ENCODE peak calls at places on chromosomes 6 and 20, in five cellular contexts. One of them, this sample, is unnamed.

GRCh38 chr6:49341869-49342268 is 121.2 kb downstream of the MMUT start:
- DNase-seq in MM.1S: no peak
- DNase-seq in heart right ventricle: no peak
- DNase-seq in tibial artery: no peak
- DNase-seq in RWPE1: no peak
- DNase-seq in this sample: no peak

GRCh38 chr20:44590980-44591778 is 8.8 kb downstream of the PKIG start:
- DNase-seq in MM.1S: no peak
- DNase-seq in heart right ventricle: no peak
- DNase-seq in tibial artery: no peak
- DNase-seq in RWPE1: no peak
- DNase-seq in this sample: no peak

GRCh38 chr6:132675749-132676148 is 16.8 kb upstream of the TAAR1 start:
- DNase-seq in MM.1S: no peak
- DNase-seq in heart right ventricle: no peak
- DNase-seq in tibial artery: no peak
- DNase-seq in RWPE1: no peak
- DNase-seq in this sample: no peak

GRCh38 chr6:75472885-75473284 is 20.7 kb downstream of the FILIP1 start:
- DNase-seq in tibial artery: no peak
- DNase-seq in heart right ventricle: no peak
- DNase-seq in RWPE1: no peak
- DNase-seq in MM.1S: no peak
- DNase-seq in this sample: no peak

GRCh38 chr20:35617397-35618031 is 1.9 kb downstream of the SPAG4 start:
- DNase-seq in heart right ventricle: peak
- DNase-seq in tibial artery: peak
- DNase-seq in MM.1S: no peak
- DNase-seq in RWPE1: peak
- DNase-seq in this sample: peak

GRCh38 chr6:11329841-11330765 is 97.6 kb upstream of the NEDD9 start:
- DNase-seq in tibial artery: no peak
- DNase-seq in RWPE1: no peak
- DNase-seq in heart right ventricle: no peak
- DNase-seq in MM.1S: no peak
- DNase-seq in this sample: no peak

GRCh38 chr20:10921491-10922010 is 247.8 kb upstream of the JAG1 start:
- DNase-seq in tibial artery: no peak
- DNase-seq in MM.1S: no peak
- DNase-seq in RWPE1: peak
- DNase-seq in heart right ventricle: no peak
- DNase-seq in this sample: no peak

GRCh38 chr6:26172496-26172958 is 85.3 kb downstream of the HFE start:
- DNase-seq in tibial artery: no peak
- DNase-seq in MM.1S: peak
- DNase-seq in heart right ventricle: no peak
- DNase-seq in RWPE1: no peak
- DNase-seq in this sample: no peak

GRCh38 chr6:10939840-10940239 is 53.0 kb downstream of the SYCP2L start:
- DNase-seq in RWPE1: no peak
- DNase-seq in heart right ventricle: no peak
- DNase-seq in MM.1S: no peak
- DNase-seq in tibial artery: no peak
- DNase-seq in this sample: no peak

GRCh38 chr20:58688414-58688813 is 4.2 kb upstream of the NPEPL1 start:
- DNase-seq in tibial artery: no peak
- DNase-seq in RWPE1: no peak
- DNase-seq in MM.1S: no peak
- DNase-seq in heart right ventricle: no peak
- DNase-seq in this sample: no peak

GRCh38 chr20:38874460-38875169 is 51.6 kb upstream of the FAM83D start:
- DNase-seq in MM.1S: peak
- DNase-seq in RWPE1: no peak
- DNase-seq in heart right ventricle: no peak
- DNase-seq in tibial artery: peak
- DNase-seq in this sample: no peak

GRCh38 chr6:125511809-125512341 is 210.1 kb upstream of the HDDC2 start:
- DNase-seq in heart right ventricle: no peak
- DNase-seq in MM.1S: no peak
- DNase-seq in tibial artery: no peak
- DNase-seq in RWPE1: no peak
- DNase-seq in this sample: no peak

GRCh38 chr6:21022343-21023107 is 488.3 kb downstream of the CDKAL1 start:
- DNase-seq in tibial artery: no peak
- DNase-seq in heart right ventricle: no peak
- DNase-seq in RWPE1: peak
- DNase-seq in MM.1S: no peak
- DNase-seq in this sample: no peak

GRCh38 chr6:147268254-147268653 is 64.0 kb downstream of the STXBP5 start:
- DNase-seq in heart right ventricle: no peak
- DNase-seq in RWPE1: peak
- DNase-seq in MM.1S: no peak
- DNase-seq in tibial artery: no peak
- DNase-seq in this sample: no peak

GRCh38 chr20:11844691-11845090 is 73.0 kb upstream of the BTBD3 start:
- DNase-seq in RWPE1: no peak
- DNase-seq in tibial artery: no peak
- DNase-seq in MM.1S: no peak
- DNase-seq in heart right ventricle: no peak
- DNase-seq in this sample: no peak

GRCh38 chr6:33714385-33715040 is 3.0 kb upstream of the UQCC2 start:
- DNase-seq in tibial artery: no peak
- DNase-seq in RWPE1: no peak
- DNase-seq in MM.1S: no peak
- DNase-seq in heart right ventricle: no peak
- DNase-seq in this sample: no peak

DNA sequence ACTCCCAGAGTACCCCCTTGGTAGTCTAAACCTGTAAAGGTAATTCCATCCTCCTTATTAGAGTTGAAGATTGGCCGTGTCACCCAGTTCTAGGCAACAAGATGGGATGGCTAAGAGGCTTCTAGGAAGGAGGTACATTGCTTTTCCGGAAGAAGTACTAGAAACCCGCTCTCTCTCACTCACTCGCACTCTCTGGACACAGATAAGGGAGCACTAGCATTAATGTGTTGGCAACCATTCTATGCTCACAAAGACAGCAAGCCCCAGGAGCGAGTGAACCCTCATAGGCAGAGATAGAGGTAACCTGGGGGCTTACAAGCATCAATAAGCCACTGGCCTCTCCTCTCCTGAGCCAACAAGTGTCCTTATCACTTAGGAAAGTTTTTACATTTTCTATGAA is 503.2 kb upstream of the JARID2 start:
- DNase-seq in RWPE1: no peak
- DNase-seq in MM.1S: no peak
- DNase-seq in heart right ventricle: no peak
- DNase-seq in tibial artery: no peak
- DNase-seq in this sample: no peak
- H3K27ac ChIP-seq in RWPE1: peak
- H3K27ac ChIP-seq in MM.1S: no peak
- H3K27ac ChIP-seq in heart right ventricle: no peak
- H3K27ac ChIP-seq in tibial artery: no peak
- H3K27ac ChIP-seq in this sample: no peak

GRCh38 chr20:22429175-22430153 is 154.9 kb downstream of the FOXA2 start:
- DNase-seq in tibial artery: no peak
- DNase-seq in heart right ventricle: no peak
- DNase-seq in RWPE1: no peak
- DNase-seq in MM.1S: no peak
- DNase-seq in this sample: no peak

GRCh38 chr20:22428051-22428450 is 156.3 kb downstream of the FOXA2 start:
- DNase-seq in MM.1S: no peak
- DNase-seq in heart right ventricle: no peak
- DNase-seq in RWPE1: no peak
- DNase-seq in tibial artery: no peak
- DNase-seq in this sample: no peak

GRCh38 chr20:22425344-22426295 is 158.8 kb downstream of the FOXA2 start:
- DNase-seq in MM.1S: no peak
- DNase-seq in tibial artery: no peak
- DNase-seq in RWPE1: no peak
- DNase-seq in heart right ventricle: no peak
- DNase-seq in this sample: no peak

GRCh38 chr20:22423190-22423832 is 161.1 kb downstream of the FOXA2 start:
- DNase-seq in RWPE1: no peak
- DNase-seq in heart right ventricle: no peak
- DNase-seq in tibial artery: no peak
- DNase-seq in MM.1S: no peak
- DNase-seq in this sample: no peak

GRCh38 chr20:22426772-22427171 is 157.6 kb downstream of the FOXA2 start:
- DNase-seq in MM.1S: no peak
- DNase-seq in tibial artery: no peak
- DNase-seq in heart right ventricle: no peak
- DNase-seq in RWPE1: no peak
- DNase-seq in this sample: no peak
- H3K27ac ChIP-seq in MM.1S: no peak
- H3K27ac ChIP-seq in tibial artery: no peak
- H3K27ac ChIP-seq in heart right ventricle: no peak
- H3K27ac ChIP-seq in RWPE1: no peak
- H3K27ac ChIP-seq in this sample: no peak

DNA sequence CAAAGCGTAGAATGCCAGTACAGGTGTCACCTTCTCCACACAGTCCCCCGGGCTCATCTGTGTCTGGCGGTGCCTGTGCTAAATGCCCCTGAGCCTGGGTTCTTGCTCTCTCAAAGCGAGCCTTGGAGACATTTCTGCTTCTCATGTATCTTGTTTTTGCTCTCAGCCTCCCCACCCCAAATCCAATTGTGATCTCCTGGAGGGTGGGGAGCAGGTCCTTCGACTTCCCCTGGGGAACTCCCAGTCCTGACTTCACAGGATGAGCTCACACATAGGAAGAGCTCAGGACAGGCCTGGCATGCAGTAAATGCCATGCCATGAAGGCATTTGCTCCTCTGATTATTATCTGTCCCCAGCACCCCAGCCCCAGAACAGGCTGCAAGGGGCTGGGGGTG is 58.1 kb downstream of the NOL4L start:
- DNase-seq in RWPE1: no peak
- DNase-seq in MM.1S: no peak
- DNase-seq in tibial artery: no peak
- DNase-seq in heart right ventricle: no peak
- DNase-seq in this sample: no peak
- H3K27ac ChIP-seq in RWPE1: no peak
- H3K27ac ChIP-seq in MM.1S: no peak
- H3K27ac ChIP-seq in tibial artery: no peak
- H3K27ac ChIP-seq in heart right ventricle: no peak
- H3K27ac ChIP-seq in this sample: no peak

DNA sequence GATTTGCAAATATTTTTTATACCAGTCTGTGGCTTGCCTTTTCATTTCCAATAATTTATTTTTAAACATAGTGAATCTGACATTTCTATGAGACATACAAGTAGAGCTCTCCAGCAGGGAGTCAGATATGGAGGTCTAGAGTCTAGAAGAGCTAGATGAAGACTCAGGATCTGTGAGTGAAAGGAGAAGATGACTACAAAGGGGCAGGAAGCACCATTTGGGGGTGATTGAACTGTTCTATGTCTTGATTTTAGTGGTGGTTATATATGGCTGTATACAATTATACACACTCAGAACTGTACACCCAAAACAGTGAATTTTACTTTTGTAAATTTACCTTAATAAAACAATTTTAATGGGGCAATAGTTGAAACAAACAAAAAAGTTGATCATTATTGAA is 127.9 kb upstream of the BACH2 start:
- DNase-seq in tibial artery: no peak
- DNase-seq in RWPE1: no peak
- DNase-seq in MM.1S: no peak
- DNase-seq in heart right ventricle: no peak
- DNase-seq in this sample: no peak
- H3K27ac ChIP-seq in tibial artery: no peak
- H3K27ac ChIP-seq in RWPE1: no peak
- H3K27ac ChIP-seq in MM.1S: peak
- H3K27ac ChIP-seq in heart right ventricle: no peak
- H3K27ac ChIP-seq in this sample: no peak

This sample was measured in left ventricle myocardium inferior.